ENCODE peak calls at places on chromosomes 7 and 10, in seven cellular contexts. One of them, this sample, is unnamed.

GRCh38 chr10:79947787-79948424 is 999 bp downstream of the SFTPD start:
- DNase-seq in HFF-Myc: no peak
- DNase-seq in body of pancreas: peak
- DNase-seq in effector memory CD4-positive, alpha-beta T cell: no peak
- DNase-seq in HT-29: no peak
- DNase-seq in renal cortical epithelial cell: no peak
- DNase-seq in stimulated activated CD8-positive, alpha-beta memory T cell treated with anti-CD3 and anti-CD28 coated beads, Interleukin-7, amount 100 ng/mL, for 24 hours: no peak
- DNase-seq in this sample: no peak

GRCh38 chr7:150450491-150450992 is at the start of gene GIMAP8:
- DNase-seq in body of pancreas: peak
- DNase-seq in effector memory CD4-positive, alpha-beta T cell: peak
- DNase-seq in renal cortical epithelial cell: no peak
- DNase-seq in stimulated activated CD8-positive, alpha-beta memory T cell treated with anti-CD3 and anti-CD28 coated beads, Interleukin-7, amount 100 ng/mL, for 24 hours: no peak
- DNase-seq in HFF-Myc: no peak
- DNase-seq in HT-29: no peak
- DNase-seq in this sample: no peak

GRCh38 chr7:4479367-4480039 is 202.6 kb upstream of the FOXK1 start:
- DNase-seq in stimulated activated CD8-positive, alpha-beta memory T cell treated with anti-CD3 and anti-CD28 coated beads, Interleukin-7, amount 100 ng/mL, for 24 hours: no peak
- DNase-seq in HFF-Myc: peak
- DNase-seq in renal cortical epithelial cell: peak
- DNase-seq in body of pancreas: peak
- DNase-seq in HT-29: peak
- DNase-seq in effector memory CD4-positive, alpha-beta T cell: no peak
- DNase-seq in this sample: peak

GRCh38 chr7:46970486-46970885 is 611.4 kb downstream of the TNS3 start:
- DNase-seq in renal cortical epithelial cell: peak
- DNase-seq in stimulated activated CD8-positive, alpha-beta memory T cell treated with anti-CD3 and anti-CD28 coated beads, Interleukin-7, amount 100 ng/mL, for 24 hours: no peak
- DNase-seq in HFF-Myc: no peak
- DNase-seq in body of pancreas: no peak
- DNase-seq in HT-29: peak
- DNase-seq in effector memory CD4-positive, alpha-beta T cell: no peak
- DNase-seq in this sample: no peak

GRCh38 chr10:5545778-5546710 is 21.3 kb downstream of the CALML3 start:
- DNase-seq in renal cortical epithelial cell: peak
- DNase-seq in stimulated activated CD8-positive, alpha-beta memory T cell treated with anti-CD3 and anti-CD28 coated beads, Interleukin-7, amount 100 ng/mL, for 24 hours: no peak
- DNase-seq in HFF-Myc: no peak
- DNase-seq in HT-29: peak
- DNase-seq in effector memory CD4-positive, alpha-beta T cell: no peak
- DNase-seq in body of pancreas: peak
- DNase-seq in this sample: peak

GRCh38 chr7:32802305-32802910 is 89.2 kb downstream of the KBTBD2 start:
- DNase-seq in renal cortical epithelial cell: no peak
- DNase-seq in HFF-Myc: no peak
- DNase-seq in HT-29: no peak
- DNase-seq in stimulated activated CD8-positive, alpha-beta memory T cell treated with anti-CD3 and anti-CD28 coated beads, Interleukin-7, amount 100 ng/mL, for 24 hours: no peak
- DNase-seq in body of pancreas: no peak
- DNase-seq in effector memory CD4-positive, alpha-beta T cell: no peak
- DNase-seq in this sample: no peak

GRCh38 chr7:81248420-81248819 is 329.6 kb upstream of the SEMA3C start:
- DNase-seq in HT-29: no peak
- DNase-seq in renal cortical epithelial cell: no peak
- DNase-seq in stimulated activated CD8-positive, alpha-beta memory T cell treated with anti-CD3 and anti-CD28 coated beads, Interleukin-7, amount 100 ng/mL, for 24 hours: no peak
- DNase-seq in HFF-Myc: no peak
- DNase-seq in effector memory CD4-positive, alpha-beta T cell: no peak
- DNase-seq in body of pancreas: no peak
- DNase-seq in this sample: peak

GRCh38 chr10:116716381-116716780 is 26.0 kb downstream of the HSPA12A start:
- DNase-seq in renal cortical epithelial cell: no peak
- DNase-seq in body of pancreas: no peak
- DNase-seq in HFF-Myc: no peak
- DNase-seq in effector memory CD4-positive, alpha-beta T cell: no peak
- DNase-seq in HT-29: no peak
- DNase-seq in stimulated activated CD8-positive, alpha-beta memory T cell treated with anti-CD3 and anti-CD28 coated beads, Interleukin-7, amount 100 ng/mL, for 24 hours: no peak
- DNase-seq in this sample: no peak

GRCh38 chr7:121953601-121954000 is 80.6 kb downstream of the PTPRZ1 start:
- DNase-seq in HT-29: no peak
- DNase-seq in renal cortical epithelial cell: no peak
- DNase-seq in stimulated activated CD8-positive, alpha-beta memory T cell treated with anti-CD3 and anti-CD28 coated beads, Interleukin-7, amount 100 ng/mL, for 24 hours: no peak
- DNase-seq in HFF-Myc: no peak
- DNase-seq in effector memory CD4-positive, alpha-beta T cell: no peak
- DNase-seq in body of pancreas: no peak
- DNase-seq in this sample: no peak

GRCh38 chr7:44733708-44734481 is 14.8 kb upstream of the ZMIZ2 start:
- DNase-seq in HFF-Myc: peak
- DNase-seq in effector memory CD4-positive, alpha-beta T cell: no peak
- DNase-seq in body of pancreas: no peak
- DNase-seq in HT-29: peak
- DNase-seq in stimulated activated CD8-positive, alpha-beta memory T cell treated with anti-CD3 and anti-CD28 coated beads, Interleukin-7, amount 100 ng/mL, for 24 hours: no peak
- DNase-seq in renal cortical epithelial cell: peak
- DNase-seq in this sample: peak

GRCh38 chr10:44761076-44761475 is 150.1 kb upstream of the TMEM72 start:
- DNase-seq in stimulated activated CD8-positive, alpha-beta memory T cell treated with anti-CD3 and anti-CD28 coated beads, Interleukin-7, amount 100 ng/mL, for 24 hours: no peak
- DNase-seq in renal cortical epithelial cell: no peak
- DNase-seq in HFF-Myc: peak
- DNase-seq in body of pancreas: no peak
- DNase-seq in HT-29: no peak
- DNase-seq in effector memory CD4-positive, alpha-beta T cell: no peak
- DNase-seq in this sample: no peak

GRCh38 chr10:100341953-100342626 is 4.9 kb upstream of the SCD start:
- DNase-seq in HFF-Myc: peak
- DNase-seq in body of pancreas: peak
- DNase-seq in stimulated activated CD8-positive, alpha-beta memory T cell treated with anti-CD3 and anti-CD28 coated beads, Interleukin-7, amount 100 ng/mL, for 24 hours: no peak
- DNase-seq in HT-29: peak
- DNase-seq in renal cortical epithelial cell: peak
- DNase-seq in effector memory CD4-positive, alpha-beta T cell: no peak
- DNase-seq in this sample: peak

GRCh38 chr7:118863961-118864360 is 639.5 kb downstream of the ANKRD7 start:
- DNase-seq in HFF-Myc: no peak
- DNase-seq in HT-29: no peak
- DNase-seq in effector memory CD4-positive, alpha-beta T cell: no peak
- DNase-seq in body of pancreas: no peak
- DNase-seq in stimulated activated CD8-positive, alpha-beta memory T cell treated with anti-CD3 and anti-CD28 coated beads, Interleukin-7, amount 100 ng/mL, for 24 hours: no peak
- DNase-seq in renal cortical epithelial cell: no peak
- DNase-seq in this sample: no peak

GRCh38 chr10:125982256-125982948 is 86.0 kb downstream of the FANK1 start:
- DNase-seq in body of pancreas: no peak
- DNase-seq in stimulated activated CD8-positive, alpha-beta memory T cell treated with anti-CD3 and anti-CD28 coated beads, Interleukin-7, amount 100 ng/mL, for 24 hours: no peak
- DNase-seq in HFF-Myc: peak
- DNase-seq in effector memory CD4-positive, alpha-beta T cell: no peak
- DNase-seq in HT-29: peak
- DNase-seq in renal cortical epithelial cell: peak
- DNase-seq in this sample: peak

GRCh38 chr7:152860302-152860701 is 100.8 kb downstream of the ACTR3B start:
- DNase-seq in effector memory CD4-positive, alpha-beta T cell: no peak
- DNase-seq in HT-29: no peak
- DNase-seq in HFF-Myc: no peak
- DNase-seq in renal cortical epithelial cell: no peak
- DNase-seq in body of pancreas: no peak
- DNase-seq in stimulated activated CD8-positive, alpha-beta memory T cell treated with anti-CD3 and anti-CD28 coated beads, Interleukin-7, amount 100 ng/mL, for 24 hours: no peak
- DNase-seq in this sample: no peak

GRCh38 chr10:132875435-132875834 is 66.9 kb downstream of the CFAP46 start:
- DNase-seq in stimulated activated CD8-positive, alpha-beta memory T cell treated with anti-CD3 and anti-CD28 coated beads, Interleukin-7, amount 100 ng/mL, for 24 hours: no peak
- DNase-seq in renal cortical epithelial cell: no peak
- DNase-seq in HFF-Myc: no peak
- DNase-seq in body of pancreas: no peak
- DNase-seq in effector memory CD4-positive, alpha-beta T cell: no peak
- DNase-seq in HT-29: no peak
- DNase-seq in this sample: no peak

GRCh38 chr10:77049896-77050295 is 587.7 kb downstream of the KCNMA1 start:
- DNase-seq in body of pancreas: no peak
- DNase-seq in HFF-Myc: no peak
- DNase-seq in stimulated activated CD8-positive, alpha-beta memory T cell treated with anti-CD3 and anti-CD28 coated beads, Interleukin-7, amount 100 ng/mL, for 24 hours: no peak
- DNase-seq in effector memory CD4-positive, alpha-beta T cell: no peak
- DNase-seq in renal cortical epithelial cell: no peak
- DNase-seq in HT-29: no peak
- DNase-seq in this sample: no peak

GRCh38 chr10:91598211-91598981 is 34.5 kb downstream of the PPP1R3C start:
- DNase-seq in renal cortical epithelial cell: peak
- DNase-seq in stimulated activated CD8-positive, alpha-beta memory T cell treated with anti-CD3 and anti-CD28 coated beads, Interleukin-7, amount 100 ng/mL, for 24 hours: no peak
- DNase-seq in HT-29: peak
- DNase-seq in body of pancreas: no peak
- DNase-seq in HFF-Myc: peak
- DNase-seq in effector memory CD4-positive, alpha-beta T cell: no peak
- DNase-seq in this sample: peak

GRCh38 chr7:131829911-131830310 is 273.5 kb upstream of the PODXL start:
- DNase-seq in HT-29: no peak
- DNase-seq in HFF-Myc: no peak
- DNase-seq in body of pancreas: peak
- DNase-seq in renal cortical epithelial cell: no peak
- DNase-seq in effector memory CD4-positive, alpha-beta T cell: no peak
- DNase-seq in stimulated activated CD8-positive, alpha-beta memory T cell treated with anti-CD3 and anti-CD28 coated beads, Interleukin-7, amount 100 ng/mL, for 24 hours: no peak
- DNase-seq in this sample: no peak

GRCh38 chr7:917255-918117 is 37.0 kb downstream of the ADAP1 start:
- DNase-seq in HT-29: peak
- DNase-seq in body of pancreas: no peak
- DNase-seq in renal cortical epithelial cell: no peak
- DNase-seq in HFF-Myc: no peak
- DNase-seq in effector memory CD4-positive, alpha-beta T cell: no peak
- DNase-seq in stimulated activated CD8-positive, alpha-beta memory T cell treated with anti-CD3 and anti-CD28 coated beads, Interleukin-7, amount 100 ng/mL, for 24 hours: no peak
- DNase-seq in this sample: no peak

GRCh38 chr7:50185188-50185587 is 92.1 kb upstream of the ZPBP start:
- DNase-seq in effector memory CD4-positive, alpha-beta T cell: no peak
- DNase-seq in HT-29: no peak
- DNase-seq in body of pancreas: no peak
- DNase-seq in stimulated activated CD8-positive, alpha-beta memory T cell treated with anti-CD3 and anti-CD28 coated beads, Interleukin-7, amount 100 ng/mL, for 24 hours: no peak
- DNase-seq in HFF-Myc: no peak
- DNase-seq in renal cortical epithelial cell: no peak
- DNase-seq in this sample: no peak

GRCh38 chr10:22710139-22710745 is 4.1 kb downstream of the PIP4K2A start:
- DNase-seq in body of pancreas: no peak
- DNase-seq in effector memory CD4-positive, alpha-beta T cell: no peak
- DNase-seq in HT-29: no peak
- DNase-seq in stimulated activated CD8-positive, alpha-beta memory T cell treated with anti-CD3 and anti-CD28 coated beads, Interleukin-7, amount 100 ng/mL, for 24 hours: no peak
- DNase-seq in HFF-Myc: no peak
- DNase-seq in renal cortical epithelial cell: peak
- DNase-seq in this sample: no peak

GRCh38 chr7:28784166-28784870 is 173.8 kb downstream of the TRIL start:
- DNase-seq in stimulated activated CD8-positive, alpha-beta memory T cell treated with anti-CD3 and anti-CD28 coated beads, Interleukin-7, amount 100 ng/mL, for 24 hours: no peak
- DNase-seq in HT-29: no peak
- DNase-seq in body of pancreas: peak
- DNase-seq in HFF-Myc: no peak
- DNase-seq in effector memory CD4-positive, alpha-beta T cell: no peak
- DNase-seq in renal cortical epithelial cell: peak
- DNase-seq in this sample: no peak

GRCh38 chr7:55481126-55481525 is 91.2 kb downstream of the VOPP1 start:
- DNase-seq in stimulated activated CD8-positive, alpha-beta memory T cell treated with anti-CD3 and anti-CD28 coated beads, Interleukin-7, amount 100 ng/mL, for 24 hours: no peak
- DNase-seq in renal cortical epithelial cell: no peak
- DNase-seq in body of pancreas: no peak
- DNase-seq in HT-29: no peak
- DNase-seq in HFF-Myc: no peak
- DNase-seq in effector memory CD4-positive, alpha-beta T cell: no peak
- DNase-seq in this sample: no peak

GRCh38 chr7:1087952-1088920 is at the start of gene GPER1:
- DNase-seq in effector memory CD4-positive, alpha-beta T cell: no peak
- DNase-seq in renal cortical epithelial cell: no peak
- DNase-seq in HFF-Myc: no peak
- DNase-seq in stimulated activated CD8-positive, alpha-beta memory T cell treated with anti-CD3 and anti-CD28 coated beads, Interleukin-7, amount 100 ng/mL, for 24 hours: no peak
- DNase-seq in body of pancreas: peak
- DNase-seq in HT-29: peak
- DNase-seq in this sample: no peak

GRCh38 chr7:101386558-101387199 is 24.0 kb downstream of the COL26A1 start:
- DNase-seq in renal cortical epithelial cell: no peak
- DNase-seq in effector memory CD4-positive, alpha-beta T cell: no peak
- DNase-seq in HFF-Myc: peak
- DNase-seq in stimulated activated CD8-positive, alpha-beta memory T cell treated with anti-CD3 and anti-CD28 coated beads, Interleukin-7, amount 100 ng/mL, for 24 hours: no peak
- DNase-seq in HT-29: no peak
- DNase-seq in body of pancreas: no peak
- DNase-seq in this sample: no peak